ENCODE peak calls at places on chromosomes 13 and 19, in five cellular contexts. W is lower lobe of right lung; H is activated CD8-positive, alpha-beta T cell treated with anti-CD3 and anti-CD28 coated beads, Interleukin-2, amount 10 ng/mL, durations not matched to agents 7 days and 5 days; X is activated T-cell treated with anti-CD3 and anti-CD28 coated beads, Interleukin-2, amount 50 U/mL, for 72 hours; M is left ventricle myocardium superior. U is an unnamed sample.

GRCh38 chr13:110676057-110676510 is 29.8 kb downstream of the CARS2 start:
- ATAC-seq in W (peak; percentile 79), H (no peak), X (no peak), M (peak; percentile 27), U (peak; percentile 96)

GRCh38 chr19:38661996-38662395 is 14.5 kb downstream of the ACTN4 start:
- ATAC-seq in W (peak; percentile 53), H (no peak), X (no peak), M (no peak), U (no peak)

GRCh38 chr13:45545686-45546409 is 69.7 kb downstream of the ERICH6B start:
- ATAC-seq in W (no peak), H (no peak), X (no peak), M (no peak), U (peak; percentile 85)

GRCh38 chr13:79037197-79037596 is 368.9 kb downstream of the RBM26 start:
- ATAC-seq in W (peak; percentile 47), H (no peak), X (no peak), M (no peak), U (no peak)

GRCh38 chr19:33894787-33895186 is 98.1 kb downstream of the KCTD15 start:
- ATAC-seq in W (no peak), H (no peak), X (no peak), M (no peak), U (no peak)

GRCh38 chr19:44602071-44602470 is 11.3 kb upstream of the IGSF23 start:
- ATAC-seq in W (peak; percentile 65), H (no peak), X (no peak), M (no peak), U (no peak)

GRCh38 chr13:23754506-23754905 is 134.7 kb downstream of the MIPEP start:
- ATAC-seq in W (peak; percentile 49), H (no peak), X (peak; percentile 9), M (no peak), U (no peak)

GRCh38 chr19:41546386-41546789 is 29.6 kb upstream of the CEACAM21 start:
- ATAC-seq in W (peak; percentile 78), H (peak; percentile 40), X (peak; percentile 19), M (peak; percentile 73), U (peak; percentile 81)

GRCh38 chr13:97235549-97236206 is 13.5 kb downstream of the MBNL2 start:
- ATAC-seq in W (no peak), H (no peak), X (no peak), M (peak; percentile 10), U (no peak)

GRCh38 chr13:67416047-67416925 is 186.2 kb upstream of the PCDH9 start:
- ATAC-seq in W (peak; percentile 86), H (no peak), X (no peak), M (peak; percentile 79), U (no peak)

GRCh38 chr19:37999309-38000213 is 92.6 kb downstream of the SIPA1L3 start:
- ATAC-seq in W (no peak), H (no peak), X (no peak), M (peak; percentile 75), U (peak; percentile 35)

GRCh38 chr13:88217372-88217771 is 546.2 kb downstream of the SLITRK5 start:
- ATAC-seq in W (no peak), H (no peak), X (no peak), M (no peak), U (no peak)

GRCh38 chr19:42655748-42656147 is 61.0 kb upstream of the CEACAM8 start:
- ATAC-seq in W (no peak), H (no peak), X (no peak), M (no peak), U (peak; percentile 18)

GRCh38 chr13:22455036-22455435 is 725.7 kb upstream of the SGCG start:
- ATAC-seq in W (no peak), H (no peak), X (no peak), M (no peak), U (no peak)

GRCh38 chr19:3504723-3505122 is 1.4 kb upstream of the FZR1 start:
- ATAC-seq in W (no peak), H (no peak), X (no peak), M (no peak), U (no peak)

GRCh38 chr13:104327217-104327616 is 1261.0 kb upstream of the SLC10A2 start:
- ATAC-seq in W (no peak), H (no peak), X (no peak), M (peak; percentile 80), U (no peak)

GRCh38 chr13:93927431-93927830 is 552.1 kb downstream of the DCT start:
- ATAC-seq in W (no peak), H (no peak), X (no peak), M (no peak), U (no peak)

GRCh38 chr19:5292453-5292842 is 48.2 kb downstream of the PTPRS start:
- ATAC-seq in W (peak; percentile 61), H (no peak), X (peak; percentile 29), M (no peak), U (no peak)

GRCh38 chr13:50200988-50201387 is 185.7 kb downstream of the KCNRG start:
- ATAC-seq in W (no peak), H (no peak), X (no peak), M (peak; percentile 13), U (no peak)

GRCh38 chr13:71316964-71317363 is 550.0 kb downstream of the DACH1 start:
- ATAC-seq in W (no peak), H (no peak), X (no peak), M (no peak), U (no peak)

GRCh38 chr19:29694669-29695627 is 20.1 kb downstream of the C19orf12 start:
- ATAC-seq in W (peak; percentile 95), H (peak; percentile 98), X (peak; percentile 94), M (peak; percentile 98), U (peak; percentile 95)

GRCh38 chr19:45814166-45814780 is 835 bp downstream of the RSPH6A start:
- ATAC-seq in W (no peak), H (no peak), X (no peak), M (no peak), U (no peak)

GRCh38 chr13:40672310-40673060 is 6.0 kb upstream of the FOXO1 start:
- ATAC-seq in W (no peak), H (no peak), X (peak; percentile 72), M (no peak), U (no peak)

GRCh38 chr13:44763604-44764311 is 187.6 kb upstream of the TSC22D1 start:
- ATAC-seq in W (no peak), H (no peak), X (no peak), M (peak; percentile 52), U (no peak)

GRCh38 chr13:22061371-22061805 is 390.5 kb downstream of the FGF9 start:
- ATAC-seq in W (peak; percentile 42), H (peak; percentile 61), X (peak; percentile 95), M (no peak), U (peak; percentile 67)

GRCh38 chr13:79457948-79458347 is 23.0 kb upstream of the NDFIP2 start:
- ATAC-seq in W (no peak), H (peak; percentile 51), X (peak; percentile 56), M (no peak), U (no peak)

GRCh38 chr19:42469311-42470239 is 26.8 kb upstream of the CXCL17 start:
- ATAC-seq in W (no peak), H (peak; percentile 65), X (peak; percentile 83), M (no peak), U (no peak)

GRCh38 chr13:101529419-101529818 is 76.9 kb downstream of the ITGBL1 start:
- ATAC-seq in W (no peak), H (no peak), X (peak; percentile 32), M (peak; percentile 38), U (peak; percentile 16)

GRCh38 chr19:1340681-1341469 is 42.8 kb upstream of the NDUFS7 start:
- ATAC-seq in W (peak; percentile 34), H (no peak), X (no peak), M (no peak), U (no peak)

GRCh38 chr19:15332311-15332996 is at the start of gene BRD4:
- ATAC-seq in W (peak; percentile 83), H (peak; percentile 73), X (peak; percentile 69), M (peak; percentile 74), U (peak; percentile 80)

GRCh38 chr13:40984670-40985366 is 34.3 kb downstream of the ELF1 start:
- ATAC-seq in W (peak; percentile 34), H (peak; percentile 59), X (peak; percentile 33), M (peak; percentile 38), U (peak; percentile 70)

GRCh38 chr13:42170029-42170428 is 101.9 kb upstream of the AKAP11 start:
- ATAC-seq in W (no peak), H (no peak), X (no peak), M (no peak), U (no peak)

GRCh38 chr19:7636691-7637373 is at the start of gene STXBP2:
- ATAC-seq in W (peak; percentile 97), H (peak; percentile 93), X (peak; percentile 98), M (peak; percentile 68), U (peak; percentile 96)

GRCh38 chr19:3897936-3898335 is 17.5 kb downstream of the ATCAY start:
- ATAC-seq in W (no peak), H (peak; percentile 36), X (no peak), M (no peak), U (no peak)

GRCh38 chr13:76225815-76226489 is 589.8 kb downstream of the LMO7 start:
- ATAC-seq in W (peak; percentile 45), H (no peak), X (no peak), M (peak; percentile 95), U (no peak)

GRCh38 chr13:32903720-32904119 is 112.5 kb upstream of the KL start:
- ATAC-seq in W (no peak), H (no peak), X (no peak), M (peak; percentile 16), U (no peak)

GRCh38 chr13:24012648-24013047 is 115.3 kb upstream of the C1QTNF9B start:
- ATAC-seq in W (peak; percentile 28), H (no peak), X (no peak), M (no peak), U (no peak)

GRCh38 chr13:66618702-66619101 is 611.4 kb downstream of the PCDH9 start:
- ATAC-seq in W (no peak), H (no peak), X (no peak), M (no peak), U (no peak)

GRCh38 chr13:112891477-112892401 is 77.3 kb upstream of the MCF2L start:
- ATAC-seq in W (peak; percentile 3), H (no peak), X (no peak), M (no peak), U (no peak)

GRCh38 chr19:5628470-5628869 is 5.6 kb downstream of the SAFB start:
- ATAC-seq in W (no peak), H (no peak), X (no peak), M (no peak), U (no peak)

U was measured in stimulated activated memory B cell treated with anti-CD40 and anti-IgM and Interleukin-4, amounts not matched to agents 10 μg/mL and 1 μg/mL and 100 μg/mL, for 72 hours.